ENCODE peak calls at places on chromosome 13, in nine cellular contexts. T is ovary, V is heart left ventricle, L is A549, Y is Peyer's patch, D is vagina, E is right lobe of liver, F is IMR-90, U is thyroid gland. X is an unnamed sample.

GRCh38 chr13:97834255-97834654 is 119.2 kb upstream of the IPO5 start:
- DNase-seq in L (no peak), U (no peak), V (no peak), T (no peak), E (no peak), D (no peak), F (no peak), Y (no peak), X (no peak)

GRCh38 chr13:104782741-104783140 is 1716.5 kb upstream of the SLC10A2 start:
- DNase-seq in U (no peak), E (no peak), T (no peak), Y (no peak), F (no peak), D (no peak), L (no peak), V (no peak), X (no peak)

GRCh38 chr13:49472186-49472585 is 23.6 kb upstream of the PHF11 start:
- DNase-seq in E (no peak), D (no peak), V (no peak), L (no peak), U (no peak), T (no peak), Y (no peak), F (peak), X (no peak)

GRCh38 chr13:108083056-108083455 is 132.3 kb downstream of the LIG4 start:
- DNase-seq in V (no peak), Y (no peak), T (no peak), E (no peak), U (no peak), L (no peak), F (no peak), D (no peak), X (no peak)

GRCh38 chr13:77492982-77493381 is 42.5 kb upstream of the SCEL start:
- DNase-seq in V (no peak), U (peak), E (no peak), L (peak), F (no peak), T (no peak), Y (no peak), D (no peak), X (peak)

GRCh38 chr13:94435604-94436226 is 43.8 kb downstream of the DCT start:
- DNase-seq in E (no peak), U (no peak), T (no peak), D (no peak), F (peak), L (peak), V (no peak), Y (no peak), X (no peak)

GRCh38 chr13:67100723-67101122 is 129.4 kb downstream of the PCDH9 start:
- DNase-seq in T (no peak), E (no peak), V (no peak), D (no peak), Y (no peak), F (no peak), L (peak), U (no peak), X (no peak)

GRCh38 chr13:48078251-48078656 is 16.6 kb downstream of the MED4 start:
- DNase-seq in D (no peak), E (no peak), T (no peak), Y (no peak), V (no peak), F (no peak), L (peak), U (no peak), X (no peak)

GRCh38 chr13:113153810-113154748 is 4.4 kb upstream of the PROZ start:
- DNase-seq in E (peak), L (peak), D (peak), T (peak), Y (peak), F (peak), V (peak), U (peak), X (peak)

GRCh38 chr13:26693749-26694463 is 66.7 kb downstream of the GPR12 start:
- DNase-seq in Y (no peak), D (no peak), F (no peak), L (no peak), T (no peak), E (no peak), U (no peak), V (no peak), X (no peak)

GRCh38 chr13:94415484-94415883 is 64.0 kb downstream of the DCT start:
- DNase-seq in D (no peak), V (no peak), F (no peak), L (no peak), U (no peak), E (no peak), Y (no peak), T (no peak), X (no peak)

GRCh38 chr13:95784891-95785290 is 108.0 kb downstream of the DNAJC3 start:
- DNase-seq in Y (no peak), V (no peak), D (no peak), E (no peak), U (no peak), L (no peak), F (peak), T (no peak), X (no peak)

GRCh38 chr13:20326276-20326675 is 94.2 kb upstream of the GJB6 start:
- DNase-seq in D (peak), F (no peak), U (no peak), T (no peak), V (no peak), E (no peak), L (no peak), Y (no peak), X (no peak)

GRCh38 chr13:98751397-98752110 is 918 bp downstream of the SLC15A1 start:
- DNase-seq in Y (peak), D (no peak), E (no peak), F (peak), T (no peak), L (peak), U (no peak), V (no peak), X (peak)

GRCh38 chr13:80276371-80277289 is 64.3 kb downstream of the SPRY2 start:
- DNase-seq in E (no peak), D (no peak), Y (no peak), T (no peak), V (no peak), L (no peak), U (peak), F (peak), X (peak)

GRCh38 chr13:25771641-25772478 is 280.0 kb downstream of the SHISA2 start:
- DNase-seq in L (no peak), D (no peak), V (no peak), T (no peak), F (no peak), E (no peak), U (no peak), Y (no peak), X (no peak)

GRCh38 chr13:114101831-114102520 is 30.4 kb downstream of the RASA3 start:
- DNase-seq in L (no peak), D (no peak), F (no peak), Y (no peak), T (peak), U (no peak), E (peak), V (peak), X (peak)

GRCh38 chr13:76820759-76821158 is 65.4 kb downstream of the KCTD12 start:
- DNase-seq in Y (no peak), F (no peak), U (peak), L (no peak), D (no peak), T (peak), V (peak), E (no peak), X (no peak)

GRCh38 chr13:95579303-95579702 is 26.8 kb downstream of the CLDN10 start:
- DNase-seq in L (no peak), U (no peak), F (no peak), Y (no peak), V (no peak), T (no peak), D (no peak), E (no peak), X (no peak)

GRCh38 chr13:85974604-85975366 is 175.6 kb upstream of the SLITRK6 start:
- DNase-seq in V (no peak), Y (no peak), U (no peak), E (no peak), F (no peak), T (no peak), D (no peak), L (no peak), X (no peak)

GRCh38 chr13:42392180-42392579 is 120.2 kb downstream of the AKAP11 start:
- DNase-seq in T (no peak), V (no peak), L (no peak), U (no peak), F (no peak), D (no peak), E (no peak), Y (no peak), X (no peak)

GRCh38 chr13:43304945-43305344 is 281.6 kb downstream of the DNAJC15 start:
- DNase-seq in L (peak), T (no peak), E (no peak), Y (no peak), V (no peak), U (no peak), F (no peak), D (no peak), X (no peak)

GRCh38 chr13:79540504-79540903 is 59.5 kb downstream of the NDFIP2 start:
- DNase-seq in E (no peak), V (no peak), Y (no peak), D (no peak), L (no peak), U (no peak), T (no peak), F (no peak), X (no peak)

GRCh38 chr13:110780410-110780809 is 66.9 kb downstream of the ING1 start:
- DNase-seq in F (no peak), T (no peak), V (no peak), D (no peak), E (no peak), L (no peak), U (no peak), Y (no peak), X (no peak)

GRCh38 chr13:111895896-111896821 is 170.8 kb upstream of the SOX1 start:
- DNase-seq in Y (no peak), V (no peak), E (no peak), U (no peak), D (peak), T (no peak), L (no peak), F (no peak), X (no peak)

GRCh38 chr13:102495663-102496062 is 93.8 kb upstream of the FGF14 start:
- DNase-seq in D (no peak), T (no peak), E (no peak), U (no peak), F (no peak), Y (no peak), V (no peak), L (no peak), X (no peak)

GRCh38 chr13:97018029-97018819 is 23.9 kb upstream of the OXGR1 start:
- DNase-seq in V (no peak), U (peak), F (peak), L (peak), D (no peak), Y (no peak), T (no peak), E (no peak), X (peak)

GRCh38 chr13:107866666-107867623 is 348.4 kb downstream of the LIG4 start:
- DNase-seq in F (peak), Y (no peak), U (no peak), L (no peak), E (no peak), T (no peak), D (no peak), V (no peak), X (peak)

GRCh38 chr13:104286566-104287290 is 1220.5 kb upstream of the SLC10A2 start:
- DNase-seq in V (no peak), U (peak), E (no peak), Y (no peak), T (no peak), F (no peak), L (no peak), D (no peak), X (no peak)

GRCh38 chr13:105925496-105925895 is 610.0 kb downstream of the EFNB2 start:
- DNase-seq in L (peak), D (no peak), E (no peak), V (no peak), Y (no peak), F (peak), U (no peak), T (no peak), X (no peak)

GRCh38 chr13:27293873-27294515 is 23.4 kb downstream of the RASL11A start:
- DNase-seq in F (no peak), D (no peak), U (no peak), T (no peak), E (no peak), L (no peak), V (no peak), Y (no peak), X (no peak)

GRCh38 chr13:46553521-46553885 is 533 bp downstream of the LRCH1 start:
- DNase-seq in V (no peak), E (peak), T (peak), L (no peak), U (no peak), Y (no peak), F (no peak), D (no peak), X (no peak)

GRCh38 chr13:46552888-46553520 is at the start of gene LRCH1:
- DNase-seq in Y (peak), T (peak), L (peak), U (peak), E (peak), F (peak), D (peak), V (peak), X (peak)

GRCh38 chr13:46555722-46556121 is 2.8 kb downstream of the LRCH1 start:
- DNase-seq in U (no peak), L (no peak), E (no peak), F (no peak), Y (no peak), T (no peak), V (no peak), D (no peak), X (no peak)

GRCh38 chr13:46554971-46555370 is 2.0 kb downstream of the LRCH1 start:
- DNase-seq in T (no peak), E (no peak), F (peak), L (no peak), V (no peak), U (no peak), D (no peak), Y (no peak), X (no peak)

GRCh38 chr13:46553886-46554855 is 1.2 kb downstream of the LRCH1 start:
- DNase-seq in Y (peak), L (peak), T (peak), E (peak), F (peak), U (peak), D (no peak), V (peak), X (peak)
- TF ChIP-seq POLR2A in Y (peak), L (no peak), T (no peak), E (peak), F (peak), U (no peak), D (no peak), V (no peak), X (peak)

GRCh38 chr13:34360702-34361101 is 542.8 kb downstream of the RFC3 start:
- DNase-seq in T (no peak), L (no peak), D (no peak), E (no peak), F (no peak), U (no peak), V (no peak), Y (no peak), X (no peak)

GRCh38 chr13:34357435-34358232 is 539.7 kb downstream of the RFC3 start:
- DNase-seq in U (no peak), F (peak), T (no peak), E (no peak), L (peak), V (no peak), Y (no peak), D (no peak), X (peak)

GRCh38 chr13:34358811-34359513 is 541.0 kb downstream of the RFC3 start:
- DNase-seq in Y (no peak), L (peak), U (no peak), F (peak), E (no peak), V (no peak), D (no peak), T (no peak), X (no peak)

GRCh38 chr13:34364633-34365032 is 546.7 kb downstream of the RFC3 start:
- DNase-seq in Y (no peak), L (no peak), V (no peak), D (no peak), U (no peak), E (no peak), T (no peak), F (peak), X (no peak)

GRCh38 chr13:34361528-34361927 is 543.6 kb downstream of the RFC3 start:
- DNase-seq in Y (no peak), D (no peak), F (no peak), E (no peak), T (no peak), U (no peak), V (no peak), L (no peak), X (no peak)
- H3K4me3 ChIP-seq in Y (no peak), D (no peak), F (no peak), E (no peak), T (no peak), U (no peak), V (no peak), L (no peak), X (no peak)

DNA sequence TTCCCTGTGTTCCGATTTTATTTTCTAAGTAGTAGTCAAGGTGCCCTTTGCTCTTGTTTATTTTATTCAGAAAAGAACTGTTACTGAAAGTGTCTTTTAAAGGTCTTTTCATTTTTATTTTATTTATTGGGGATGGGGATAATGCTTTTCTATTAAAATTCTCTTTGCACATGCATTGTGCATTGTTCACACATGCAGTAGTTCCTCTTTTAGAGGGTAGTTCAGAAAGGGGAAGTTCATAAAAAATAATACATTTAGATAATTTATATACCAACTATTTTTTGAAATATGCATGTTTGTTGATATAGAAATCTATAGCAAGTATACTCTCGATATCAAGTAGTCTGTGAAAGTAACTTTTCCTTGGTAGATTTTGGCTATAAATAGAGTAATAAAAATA is 3.5 kb downstream of the GPC5 start:
- DNase-seq in E (no peak), F (no peak), T (no peak), V (no peak), D (no peak), Y (no peak), L (no peak), U (no peak), X (no peak)
- TF ChIP-seq POLR2A in E (no peak), F (no peak), T (no peak), V (no peak), D (no peak), Y (no peak), L (no peak), U (no peak), X (no peak)

GRCh38 chr13:100274942-100275506 is 186.1 kb downstream of the PCCA start:
- DNase-seq in V (no peak), U (no peak), Y (no peak), T (no peak), L (no peak), E (no peak), F (peak), D (no peak), X (no peak)
- H3K4me3 ChIP-seq in V (no peak), U (no peak), Y (no peak), T (no peak), L (no peak), E (no peak), F (no peak), D (no peak), X (no peak)

GRCh38 chr13:40613192-40613818 is 53.1 kb downstream of the FOXO1 start:
- DNase-seq in V (peak), F (no peak), U (peak), E (no peak), T (no peak), L (no peak), D (no peak), Y (no peak), X (peak)
- TF ChIP-seq POLR2A in V (no peak), F (no peak), U (no peak), E (no peak), T (no peak), L (no peak), D (no peak), Y (no peak), X (no peak)

GRCh38 chr13:89704040-89704439 is 1643.4 kb upstream of the MIR17HG start:
- DNase-seq in U (no peak), Y (no peak), D (no peak), L (no peak), E (no peak), F (no peak), V (no peak), T (no peak), X (no peak)
- H3K4me3 ChIP-seq in U (no peak), Y (no peak), D (no peak), L (no peak), E (no peak), F (no peak), V (no peak), T (no peak), X (no peak)

GRCh38 chr13:30466841-30467252 is 1.1 kb upstream of the HMGB1 start:
- DNase-seq in D (peak), L (no peak), U (no peak), E (no peak), Y (no peak), F (peak), V (no peak), T (no peak), X (no peak)

GRCh38 chr13:30465541-30466357 is at the start of gene HMGB1:
- DNase-seq in V (peak), L (peak), D (peak), U (peak), F (peak), T (peak), Y (peak), E (peak), X (peak)

GRCh38 chr13:30466358-30466714 is 600 bp upstream of the HMGB1 start:
- DNase-seq in V (no peak), T (no peak), D (no peak), Y (no peak), U (no peak), L (peak), E (no peak), F (peak), X (no peak)

GRCh38 chr13:30463820-30464495 is 1.8 kb downstream of the HMGB1 start:
- DNase-seq in Y (peak), V (peak), T (no peak), L (peak), D (peak), U (peak), E (peak), F (peak), X (peak)

DNA sequence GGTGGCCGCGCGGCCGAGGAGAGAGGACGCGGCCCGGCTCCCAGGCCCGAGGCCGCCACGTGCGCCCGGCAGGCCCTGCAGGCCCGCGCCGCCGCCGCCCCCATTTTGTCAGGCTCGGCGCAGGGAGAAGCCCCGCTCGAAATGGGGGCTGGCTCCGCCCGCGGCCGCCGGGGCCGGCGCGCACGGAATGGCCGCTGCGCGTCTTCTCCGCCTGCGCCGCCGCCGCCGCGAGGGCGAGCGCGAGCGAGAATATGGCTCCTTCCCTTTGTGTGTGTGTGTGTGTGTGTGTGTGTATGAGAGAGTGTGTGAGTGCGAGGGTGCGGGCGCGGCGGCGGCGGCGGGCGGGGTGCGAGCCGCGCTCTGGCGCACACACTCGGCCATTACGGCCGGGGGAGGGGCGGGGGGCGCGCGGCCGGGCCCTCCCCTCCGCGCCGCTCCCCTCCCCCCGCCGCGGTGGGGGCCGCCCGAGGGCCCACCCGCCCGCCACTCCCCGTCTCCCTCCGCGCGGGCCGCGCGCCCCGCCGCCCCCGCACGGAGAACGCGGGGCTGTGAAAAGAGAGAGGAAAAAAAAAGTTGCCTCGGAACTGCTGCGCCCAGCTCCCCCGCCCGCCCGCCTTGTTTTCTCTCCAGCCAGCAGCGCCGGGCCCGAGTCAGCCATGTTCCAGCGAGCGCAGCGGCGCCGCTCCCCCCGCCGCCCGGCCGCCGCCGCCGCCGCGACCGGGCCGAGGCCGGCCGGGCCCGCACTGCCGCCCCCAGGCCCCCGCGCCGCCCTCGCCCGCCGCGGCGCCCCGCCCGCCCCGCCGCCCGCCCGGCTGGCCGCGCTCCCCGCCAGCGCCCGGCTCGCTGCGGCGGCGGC is 1.0 kb downstream of the HMGB1 start:
- DNase-seq in E (peak), F (peak), Y (peak), L (peak), U (peak), V (peak), D (peak), T (peak), X (peak)
- TF ChIP-seq POLR2A in E (peak), F (peak), Y (peak), L (peak), U (no peak), V (no peak), D (no peak), T (peak), X (peak)

DNA sequence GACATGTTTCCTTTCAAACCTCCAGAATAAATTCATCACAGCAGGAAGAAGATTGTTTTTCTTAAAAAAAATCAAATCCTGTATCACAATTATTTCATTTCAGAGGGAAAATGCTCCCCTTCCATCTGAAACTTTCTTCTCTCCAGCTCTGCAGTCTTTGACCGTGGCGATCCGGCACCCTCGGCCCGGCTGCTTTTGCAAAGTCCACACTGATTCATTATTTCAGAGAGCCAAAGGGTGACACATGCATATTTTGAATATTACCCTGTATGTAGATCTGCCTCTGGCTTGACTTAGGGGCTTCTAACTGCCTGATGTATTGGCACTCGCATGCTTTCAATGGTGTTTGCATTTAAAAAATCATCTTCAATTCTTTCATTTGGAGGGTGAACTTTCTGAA is 222.7 kb upstream of the MAB21L1 start:
- DNase-seq in D (no peak), F (peak), Y (no peak), U (no peak), T (no peak), L (no peak), V (no peak), E (no peak), X (no peak)
- H3K4me3 ChIP-seq in D (no peak), F (peak), Y (no peak), U (no peak), T (no peak), L (no peak), V (no peak), E (no peak), X (no peak)

X was measured in body of pancreas.